ENCODE peak calls at places on chromosomes 11 and 22, in ten cellular contexts. N is RWPE1, O is heart left ventricle, V is fibroblast of pulmonary artery, R is cardiac fibroblast, U is epithelial cell of esophagus, E is cardiac muscle cell, F is neural progenitor cell, T is kidney, J is WTC11. I is an unnamed sample.

GRCh38 chr11:134711563-134711962 is 299.5 kb upstream of the B3GAT1 start:
- DNase-seq in O (no peak), T (no peak), R (no peak), V (no peak), U (no peak), J (no peak), E (no peak), N (no peak), F (peak; percentile 52), I (no peak)

GRCh38 chr11:80702264-80702663 is 1261.4 kb upstream of the TENM4 start:
- DNase-seq in E (peak; percentile 3), F (no peak), O (no peak), J (no peak), U (peak; percentile 47), N (peak; percentile 12), V (no peak), R (no peak), T (no peak), I (peak; percentile 27)

GRCh38 chr11:134731562-134731961 is 319.5 kb upstream of the B3GAT1 start:
- DNase-seq in O (no peak), U (no peak), V (no peak), T (no peak), R (no peak), J (peak; percentile 50), E (no peak), N (no peak), F (peak; percentile 91), I (no peak)

GRCh38 chr11:2558861-2559526 is 114.2 kb downstream of the KCNQ1 start:
- DNase-seq in E (no peak), R (no peak), U (no peak), V (no peak), T (peak; percentile 54), O (peak; percentile 12), J (peak; percentile 2), F (no peak), N (no peak), I (no peak)

GRCh38 chr11:3824714-3825472 is 15.9 kb downstream of the RHOG start:
- DNase-seq in J (peak; percentile 94), E (peak; percentile 70), T (no peak), U (peak; percentile 59), N (no peak), F (peak; percentile 81), V (peak; percentile 55), R (peak; percentile 45), O (peak; percentile 65), I (peak; percentile 43)

GRCh38 chr22:47060718-47061117 is 298.3 kb downstream of the TBC1D22A start:
- DNase-seq in J (no peak), V (no peak), F (no peak), N (no peak), R (no peak), O (peak; percentile 8), U (no peak), E (no peak), T (no peak), I (no peak)

GRCh38 chr11:134342572-134343340 is 11.0 kb downstream of the GLB1L2 start:
- DNase-seq in E (no peak), T (peak; percentile 65), F (no peak), U (no peak), V (no peak), R (no peak), N (no peak), J (no peak), O (no peak), I (no peak)

GRCh38 chr22:30239421-30240405 is 6.8 kb downstream of the LIF start:
- DNase-seq in E (no peak), O (no peak), F (no peak), V (no peak), R (no peak), U (no peak), N (no peak), J (no peak), T (no peak), I (no peak)

GRCh38 chr11:60459345-60459744 is 3.7 kb downstream of the MS4A1 start:
- DNase-seq in N (no peak), V (no peak), T (no peak), J (no peak), O (no peak), U (no peak), R (no peak), E (no peak), F (no peak), I (no peak)

GRCh38 chr11:60457576-60457975 is 1.9 kb downstream of the MS4A1 start:
- DNase-seq in R (no peak), E (no peak), O (no peak), U (no peak), N (no peak), V (no peak), T (no peak), F (no peak), J (no peak), I (no peak)

GRCh38 chr11:60454212-60454611 is 1.4 kb upstream of the MS4A1 start:
- DNase-seq in N (no peak), E (no peak), F (no peak), O (no peak), T (no peak), U (no peak), R (no peak), V (no peak), J (no peak), I (no peak)

DNA sequence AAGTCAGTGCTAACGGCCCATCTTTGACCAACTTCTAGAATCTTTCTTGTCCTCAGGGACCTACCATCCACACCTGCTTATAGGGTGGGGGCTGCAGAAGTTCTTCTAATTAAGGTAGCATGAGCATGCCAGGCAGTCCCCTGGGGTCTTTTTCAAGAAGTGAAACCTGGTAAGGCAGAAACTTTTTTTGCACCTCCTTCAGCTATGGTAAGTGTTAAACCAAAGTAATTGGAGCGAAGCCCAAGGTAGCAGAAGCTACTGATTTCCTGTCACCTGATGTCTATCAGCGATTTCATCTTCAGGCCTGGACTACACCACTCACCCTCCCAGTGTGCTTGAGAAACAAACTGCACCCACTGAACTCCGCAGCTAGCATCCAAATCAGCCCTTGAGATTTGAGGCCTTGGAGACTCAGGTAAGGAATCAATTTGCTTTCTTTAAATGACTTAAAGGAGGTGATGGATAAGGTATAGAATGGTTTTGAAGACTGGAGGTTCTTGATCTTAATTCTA is at the start of gene MS4A1:
- DNase-seq in T (no peak), R (no peak), E (no peak), O (no peak), U (no peak), J (no peak), F (no peak), N (no peak), V (no peak), I (no peak)
- TF ChIP-seq CTCF in T (no peak), R (no peak), E (no peak), O (no peak), U (no peak), J (no peak), F (no peak), N (no peak), V (no peak), I (no peak)

GRCh38 chr22:50171319-50171964 is 911 bp downstream of the PANX2 start:
- DNase-seq in T (peak; percentile 79), O (no peak), V (no peak), F (no peak), R (no peak), N (no peak), J (no peak), U (no peak), E (peak; percentile 13), I (no peak)
- TF ChIP-seq CTCF in T (no peak), O (no peak), V (no peak), F (no peak), R (no peak), N (no peak), J (no peak), U (no peak), E (no peak), I (no peak)

GRCh38 chr22:38717244-38717643 is 11.5 kb downstream of the GTPBP1 start:
- DNase-seq in J (no peak), V (no peak), U (no peak), N (no peak), R (no peak), E (no peak), F (no peak), T (no peak), O (no peak), I (no peak)

GRCh38 chr22:38716827-38717226 is 11.1 kb downstream of the GTPBP1 start:
- DNase-seq in R (no peak), E (no peak), O (peak; percentile 14), V (no peak), J (no peak), N (no peak), T (no peak), U (no peak), F (no peak), I (no peak)

GRCh38 chr22:38719196-38719595 is 13.5 kb downstream of the GTPBP1 start:
- DNase-seq in R (no peak), J (no peak), F (no peak), E (no peak), V (no peak), T (no peak), O (no peak), U (no peak), N (no peak), I (no peak)

GRCh38 chr22:38720350-38720749 is 14.6 kb downstream of the GTPBP1 start:
- DNase-seq in O (no peak), J (no peak), V (no peak), U (no peak), N (no peak), T (no peak), R (no peak), F (no peak), E (no peak), I (no peak)

DNA sequence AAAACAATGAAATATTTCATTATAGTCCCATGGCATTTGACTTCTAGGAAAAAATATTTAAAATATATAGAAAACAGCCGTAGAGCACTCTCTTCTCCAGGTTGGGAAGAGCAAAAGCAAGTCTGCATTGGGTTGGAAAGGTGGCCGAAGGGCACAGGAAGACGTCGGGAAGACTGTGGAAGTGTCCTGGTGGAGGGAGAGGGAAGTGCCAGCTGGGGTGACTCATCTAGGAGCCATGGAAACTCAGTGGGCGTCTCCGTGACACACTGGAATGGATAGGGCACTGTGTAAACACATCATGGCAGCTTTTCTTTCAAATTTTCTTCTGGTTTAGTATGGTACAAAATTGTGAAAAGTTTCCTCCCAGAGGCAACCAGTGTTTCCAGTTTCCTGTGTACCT is 12.7 kb downstream of the GTPBP1 start:
- DNase-seq in U (peak; percentile 91), E (peak; percentile 80), N (peak; percentile 87), R (peak; percentile 82), O (peak; percentile 63), T (peak; percentile 85), V (peak; percentile 81), J (peak; percentile 39), F (peak; percentile 41), I (peak; percentile 91)
- TF ChIP-seq CTCF in U (peak; percentile 88), E (peak; percentile 59), N (peak; percentile 56), R (peak; percentile 82), O (no peak), T (peak; percentile 33), V (peak; percentile 76), J (no peak), F (peak; percentile 36), I (peak; percentile 66)

DNA sequence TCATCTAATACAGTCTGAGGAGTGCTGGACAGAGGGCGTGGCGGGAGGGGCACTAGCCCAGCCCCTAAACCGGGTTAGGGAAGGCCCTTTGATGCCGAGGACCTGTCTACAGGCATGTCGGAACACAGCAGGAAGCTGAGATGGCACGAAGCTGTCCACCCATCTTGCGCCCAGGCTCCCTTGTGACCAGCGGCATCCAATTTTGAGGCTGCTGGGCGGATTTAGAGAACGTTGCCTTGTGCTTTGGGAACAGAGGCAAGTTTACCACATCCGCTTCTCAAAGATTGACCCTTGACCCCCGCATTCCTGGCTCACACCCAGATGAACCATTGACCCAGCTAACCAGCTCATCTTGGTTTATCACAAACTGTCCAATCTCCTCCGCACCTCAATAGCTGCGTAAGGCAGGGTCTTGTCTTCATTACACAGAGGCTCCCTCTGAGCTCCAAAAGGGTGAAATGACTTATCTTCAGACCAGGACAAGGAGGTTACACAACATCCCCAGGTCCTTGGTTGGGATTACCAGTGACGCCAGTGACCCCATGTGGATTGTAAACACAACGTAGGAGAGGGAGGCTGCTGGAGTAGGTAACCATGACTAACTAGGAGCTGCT is 4.5 kb downstream of the FAM83F start:
- DNase-seq in E (peak; percentile 80), F (peak; percentile 57), T (peak; percentile 47), J (no peak), R (peak; percentile 54), N (peak; percentile 64), O (no peak), U (peak; percentile 83), V (peak; percentile 57), I (peak; percentile 92)
- TF ChIP-seq CTCF in E (peak; percentile 15), F (no peak), T (no peak), J (no peak), R (peak; percentile 3), N (no peak), O (no peak), U (no peak), V (no peak), I (no peak)